ENCODE peak calls at places on chromosome 20, in four cellular contexts. T is SK-N-SH, Z is astrocyte, Q is neural progenitor cell. H is an unnamed sample.

GRCh38 chr20:32040142-32040953 is 11.7 kb upstream of the HCK start:
- DNase-seq in T (no peak), Z (no peak), Q (no peak), H (no peak)

GRCh38 chr20:5770240-5770986 is 20.2 kb downstream of the SHLD1 start:
- DNase-seq in T (no peak), Z (no peak), Q (no peak), H (peak)

GRCh38 chr20:12086359-12086758 is 168.7 kb downstream of the BTBD3 start:
- DNase-seq in T (no peak), Z (no peak), Q (peak), H (no peak)

GRCh38 chr20:2254333-2254732 is 41.5 kb upstream of the TGM3 start:
- DNase-seq in T (no peak), Z (no peak), Q (no peak), H (no peak)

GRCh38 chr20:42082611-42083010 is 464.4 kb upstream of the CHD6 start:
- DNase-seq in T (peak), Z (no peak), Q (no peak), H (no peak)

GRCh38 chr20:46433051-46433450 is 26.6 kb upstream of the ELMO2 start:
- DNase-seq in T (no peak), Z (no peak), Q (no peak), H (no peak)

GRCh38 chr20:35145141-35145564 is 2.0 kb downstream of the EDEM2 start:
- DNase-seq in T (peak), Z (peak), Q (peak), H (no peak)

GRCh38 chr20:9323622-9324021 is 190.8 kb upstream of the LAMP5 start:
- DNase-seq in T (peak), Z (no peak), Q (peak), H (no peak)

GRCh38 chr20:53631909-53632662 is 38.4 kb upstream of the ZNF217 start:
- DNase-seq in T (no peak), Z (no peak), Q (no peak), H (no peak)

GRCh38 chr20:6636209-6637159 is 131.0 kb upstream of the BMP2 start:
- DNase-seq in T (peak), Z (peak), Q (peak), H (peak)

GRCh38 chr20:59518881-59519706 is 85.2 kb upstream of the PHACTR3 start:
- DNase-seq in T (peak), Z (peak), Q (peak), H (no peak)

GRCh38 chr20:39042279-39043150 is 80.4 kb downstream of the DHX35 start:
- DNase-seq in T (no peak), Z (peak), Q (no peak), H (no peak)

GRCh38 chr20:21147593-21147992 is 21.7 kb downstream of the KIZ start:
- DNase-seq in T (no peak), Z (no peak), Q (no peak), H (no peak)

GRCh38 chr20:57998981-57999464 is 229.4 kb downstream of the ANKRD60 start:
- DNase-seq in T (no peak), Z (no peak), Q (no peak), H (no peak)

GRCh38 chr20:38222231-38222922 is 38.2 kb downstream of the KIAA1755 start:
- DNase-seq in T (peak), Z (no peak), Q (peak), H (no peak)

GRCh38 chr20:63966944-63967322 is 2.8 kb downstream of the ZNF512B start:
- DNase-seq in T (no peak), Z (no peak), Q (no peak), H (no peak)

GRCh38 chr20:63968136-63968927 is 1.4 kb downstream of the ZNF512B start:
- DNase-seq in T (no peak), Z (no peak), Q (no peak), H (no peak)

GRCh38 chr20:63968928-63969760 is 586 bp downstream of the ZNF512B start:
- DNase-seq in T (peak), Z (no peak), Q (peak), H (no peak)

GRCh38 chr20:63966172-63966943 is 3.4 kb downstream of the ZNF512B start:
- DNase-seq in T (no peak), Z (no peak), Q (no peak), H (no peak)

GRCh38 chr20:63967330-63968135 is 2.2 kb downstream of the ZNF512B start:
- DNase-seq in T (no peak), Z (no peak), Q (no peak), H (no peak)
- H3K4me3 ChIP-seq in T (no peak), Z (no peak), Q (no peak), H (no peak)

GRCh38 chr20:47559141-47559540 is 57.5 kb downstream of the NCOA3 start:
- DNase-seq in T (no peak), Z (no peak), Q (peak), H (no peak)
- H3K9ac ChIP-seq in T (no peak), Z (no peak), Q (no peak), H (no peak)

DNA sequence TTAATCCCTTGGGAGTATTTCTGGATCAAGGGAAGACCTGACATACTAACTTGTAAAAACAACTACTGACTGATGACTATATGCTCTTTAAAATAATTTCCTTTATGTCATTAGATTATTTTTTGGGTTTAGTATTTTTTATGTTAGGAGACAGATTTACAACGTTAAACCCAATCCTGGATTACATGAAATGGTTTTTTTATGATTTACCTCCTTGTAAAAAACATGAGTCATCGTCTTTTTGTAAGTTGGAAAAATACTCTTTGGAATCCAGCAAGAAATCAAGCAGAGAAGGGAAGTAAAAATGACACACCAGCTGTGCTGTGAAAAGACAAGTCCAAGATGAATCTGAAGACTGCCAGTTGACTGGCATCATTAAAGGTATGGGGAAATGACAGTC is 6.7 kb downstream of the STK4 start:
- DNase-seq in T (no peak), Z (no peak), Q (no peak), H (no peak)
- H3K4me3 ChIP-seq in T (no peak), Z (no peak), Q (no peak), H (no peak)

DNA sequence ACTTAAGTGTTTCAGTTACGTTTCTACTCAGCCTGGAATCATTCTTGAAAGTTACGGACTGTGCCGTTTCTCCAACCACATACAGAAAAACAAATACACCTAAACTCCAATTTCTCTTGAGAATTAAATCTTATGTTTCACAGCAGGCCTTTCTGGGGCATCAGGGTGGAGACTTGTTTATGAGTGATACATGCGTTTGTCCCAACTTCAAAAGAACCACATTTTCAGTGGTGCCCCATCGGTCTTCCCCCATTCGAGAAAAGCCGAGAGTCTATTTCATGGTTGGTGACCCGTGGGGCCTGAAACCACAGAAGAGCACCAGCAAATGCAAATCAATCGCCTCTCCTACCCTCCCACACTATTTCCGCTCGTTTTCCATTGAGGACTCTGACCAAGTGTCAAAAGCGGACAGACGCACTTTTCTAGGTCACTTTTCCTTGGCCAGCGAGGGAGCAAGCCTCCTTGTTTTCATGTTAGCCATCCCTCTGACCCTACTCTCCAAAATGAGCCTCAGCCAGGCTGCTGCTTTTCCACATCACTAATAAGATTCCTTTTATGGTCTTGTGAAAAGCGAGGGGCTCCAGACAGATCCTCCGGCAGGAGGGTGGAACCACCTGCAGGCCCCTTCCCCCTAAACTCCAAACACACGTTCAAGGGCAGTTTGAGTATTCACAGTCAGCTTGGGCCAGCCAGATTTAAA is 3.1 kb downstream of the JAG1 start:
- DNase-seq in T (no peak), Z (no peak), Q (no peak), H (no peak)
- H3K9ac ChIP-seq in T (peak), Z (peak), Q (no peak), H (no peak)

GRCh38 chr20:17752452-17752851 is 52.7 kb downstream of the BANF2 start:
- DNase-seq in T (no peak), Z (no peak), Q (no peak), H (no peak)
- H3K4me3 ChIP-seq in T (no peak), Z (no peak), Q (no peak), H (no peak)

GRCh38 chr20:10672579-10673127 is 1.1 kb downstream of the JAG1 start:
- DNase-seq in T (peak), Z (peak), Q (peak), H (no peak)

GRCh38 chr20:10673831-10674683 is at the start of gene JAG1:
- DNase-seq in T (peak), Z (peak), Q (peak), H (no peak)

GRCh38 chr20:10673176-10673830 is 496 bp downstream of the JAG1 start:
- DNase-seq in T (peak), Z (no peak), Q (peak), H (no peak)

GRCh38 chr20:10671221-10671849 is 2.5 kb downstream of the JAG1 start:
- DNase-seq in T (peak), Z (peak), Q (peak), H (no peak)

GRCh38 chr20:10671850-10672578 is 1.8 kb downstream of the JAG1 start:
- DNase-seq in T (peak), Z (no peak), Q (peak), H (no peak)
- H3K9ac ChIP-seq in T (peak), Z (peak), Q (peak), H (no peak)

GRCh38 chr20:25989196-25989595 is 292.5 kb upstream of the ZNF337 start:
- DNase-seq in T (no peak), Z (no peak), Q (no peak), H (no peak)

GRCh38 chr20:25984933-25985332 is 288.3 kb upstream of the ZNF337 start:
- DNase-seq in T (no peak), Z (no peak), Q (no peak), H (no peak)

GRCh38 chr20:25991051-25991755 is 294.6 kb upstream of the ZNF337 start:
- DNase-seq in T (no peak), Z (no peak), Q (no peak), H (no peak)

GRCh38 chr20:25985597-25985996 is 288.9 kb upstream of the ZNF337 start:
- DNase-seq in T (no peak), Z (no peak), Q (no peak), H (no peak)

GRCh38 chr20:25987073-25987927 is 290.6 kb upstream of the ZNF337 start:
- DNase-seq in T (peak), Z (no peak), Q (peak), H (no peak)
- H3K4me3 ChIP-seq in T (peak), Z (peak), Q (no peak), H (peak)

GRCh38 chr20:36860339-36860738 is 15.6 kb upstream of the TLDC2 start:
- DNase-seq in T (no peak), Z (no peak), Q (no peak), H (no peak)
- H3K9ac ChIP-seq in T (no peak), Z (peak), Q (no peak), H (no peak)

GRCh38 chr20:62935968-62936585 is 1.9 kb upstream of the GID8 start:
- DNase-seq in T (no peak), Z (no peak), Q (peak), H (no peak)
- H3K4me3 ChIP-seq in T (peak), Z (peak), Q (peak), H (peak)